ENCODE peak calls at places on chromosomes 7 and 10, in six cellular contexts. P is lung microvascular endothelial cell, F is psoas muscle, D is NCI-H69, G is pons, O is brain microvascular endothelial cell. Z is an unnamed sample.

GRCh38 chr10:88991900-88992237 is 1.3 kb downstream of the FAS start:
- DNase-seq in P (no peak), F (no peak), D (no peak), G (no peak), O (no peak), Z (no peak)

GRCh38 chr7:132767378-132767777 is 191.1 kb upstream of the PLXNA4 start:
- DNase-seq in P (no peak), F (no peak), D (no peak), G (no peak), O (no peak), Z (no peak)

GRCh38 chr10:603745-604144 is 85.7 kb downstream of the DIP2C start:
- DNase-seq in P (no peak), F (no peak), D (no peak), G (no peak), O (no peak), Z (no peak)

GRCh38 chr7:136205956-136206355 is 228.8 kb upstream of the MTPN start:
- DNase-seq in P (no peak), F (no peak), D (no peak), G (no peak), O (no peak), Z (no peak)

GRCh38 chr7:146826338-146826737 is 709.7 kb downstream of the CNTNAP2 start:
- DNase-seq in P (no peak), F (no peak), D (no peak), G (no peak), O (no peak), Z (peak)

GRCh38 chr7:98265841-98266271 is 13.8 kb upstream of the TECPR1 start:
- DNase-seq in P (no peak), F (no peak), D (no peak), G (no peak), O (peak), Z (no peak)

GRCh38 chr7:44269417-44269816 is 56.0 kb downstream of the CAMK2B start:
- DNase-seq in P (no peak), F (no peak), D (no peak), G (no peak), O (no peak), Z (no peak)

GRCh38 chr7:86708334-86708733 is 64.6 kb downstream of the GRM3 start:
- DNase-seq in P (no peak), F (no peak), D (peak), G (peak), O (no peak), Z (peak)

GRCh38 chr10:58299580-58299979 is 30.6 kb downstream of the CISD1 start:
- DNase-seq in P (peak), F (no peak), D (peak), G (peak), O (peak), Z (peak)

GRCh38 chr7:16084370-16084769 is 337.0 kb downstream of the CRPPA start:
- DNase-seq in P (peak), F (no peak), D (no peak), G (no peak), O (no peak), Z (no peak)

GRCh38 chr10:80518807-80519360 is 18.8 kb upstream of the SH2D4B start:
- DNase-seq in P (no peak), F (peak), D (no peak), G (no peak), O (no peak), Z (no peak)

GRCh38 chr7:105261689-105262088 is 127.0 kb downstream of the SRPK2 start:
- DNase-seq in P (no peak), F (no peak), D (peak), G (no peak), O (no peak), Z (no peak)

GRCh38 chr10:125362966-125363365 is 202.6 kb upstream of the CTBP2 start:
- DNase-seq in P (no peak), F (no peak), D (no peak), G (no peak), O (no peak), Z (no peak)

GRCh38 chr7:25894002-25894901 is 257.7 kb upstream of the NFE2L3 start:
- DNase-seq in P (peak), F (peak), D (peak), G (no peak), O (no peak), Z (peak)

GRCh38 chr7:46930336-46930735 is 651.6 kb downstream of the TNS3 start:
- DNase-seq in P (no peak), F (no peak), D (no peak), G (no peak), O (peak), Z (no peak)

GRCh38 chr10:75042292-75042974 is 69.0 kb upstream of the SAMD8 start:
- DNase-seq in P (no peak), F (peak), D (peak), G (no peak), O (peak), Z (no peak)

GRCh38 chr7:25860206-25860881 is 291.7 kb upstream of the NFE2L3 start:
- DNase-seq in P (no peak), F (no peak), D (peak), G (no peak), O (no peak), Z (no peak)

GRCh38 chr7:135879238-135879637 is 97.9 kb downstream of the MTPN start:
- DNase-seq in P (peak), F (no peak), D (no peak), G (no peak), O (peak), Z (no peak)

GRCh38 chr7:84302949-84303348 is 108.4 kb upstream of the SEMA3A start:
- DNase-seq in P (no peak), F (no peak), D (no peak), G (no peak), O (no peak), Z (no peak)

GRCh38 chr10:132272061-132272766 is 35.5 kb downstream of the STK32C start:
- DNase-seq in P (no peak), F (no peak), D (no peak), G (peak), O (no peak), Z (peak)

GRCh38 chr7:126449621-126450268 is 803.0 kb downstream of the GRM8 start:
- DNase-seq in P (no peak), F (no peak), D (no peak), G (no peak), O (peak), Z (no peak)

GRCh38 chr7:18040196-18040595 is 12.6 kb upstream of the PRPS1L1 start:
- DNase-seq in P (no peak), F (no peak), D (no peak), G (no peak), O (peak), Z (no peak)

GRCh38 chr10:4086041-4086886 is 301.3 kb upstream of the KLF6 start:
- DNase-seq in P (peak), F (no peak), D (no peak), G (no peak), O (no peak), Z (no peak)

GRCh38 chr7:44955733-44956132 is 23.1 kb downstream of the MYO1G start:
- DNase-seq in P (no peak), F (no peak), D (no peak), G (no peak), O (no peak), Z (no peak)

GRCh38 chr10:110730345-110731055 is 86.4 kb downstream of the RBM20 start:
- DNase-seq in P (no peak), F (no peak), D (no peak), G (no peak), O (no peak), Z (no peak)

GRCh38 chr10:71596759-71597158 is 122.8 kb downstream of the C10orf105 start:
- DNase-seq in P (no peak), F (no peak), D (no peak), G (no peak), O (no peak), Z (no peak)